ENCODE peak calls at places on chromosomes 3 and 15, in eight cellular contexts. S is neural progenitor cell, U is MM.1S, V is PC-3, T is H9, P is OCI-LY7, F is GM23248, X is H1. R is an unnamed sample. For H3K79me2, the result is how much of the 10 kb centered on the place peaks cover.

GRCh38 chr3:48410205-48411040 is 19.5 kb downstream of the PLXNB1 start:
- DNase-seq in S (no peak), F (no peak), X (no peak), P (no peak), U (no peak), V (no peak), T (no peak), R (peak)

GRCh38 chr15:91223902-91224301 is 123.8 kb downstream of the SV2B start:
- DNase-seq in U (no peak), V (peak), P (no peak), F (no peak), X (no peak), S (no peak), T (no peak), R (no peak)

GRCh38 chr15:83846847-83847246 is 192.9 kb downstream of the ADAMTSL3 start:
- DNase-seq in S (no peak), T (no peak), F (peak), P (no peak), V (no peak), X (no peak), U (no peak), R (peak)

GRCh38 chr3:137761099-137761562 is 3.0 kb upstream of the SOX14 start:
- DNase-seq in U (no peak), V (no peak), T (no peak), S (peak), P (no peak), F (no peak), X (no peak), R (peak)

GRCh38 chr3:37014620-37015019 is 21.3 kb downstream of the MLH1 start:
- DNase-seq in U (no peak), V (no peak), F (no peak), S (no peak), T (no peak), P (no peak), X (no peak), R (no peak)

GRCh38 chr15:88814393-88814792 is 11.2 kb downstream of the ACAN start:
- DNase-seq in S (no peak), F (no peak), T (no peak), V (no peak), P (no peak), X (no peak), U (no peak), R (no peak)

GRCh38 chr3:32443471-32443870 is 51.8 kb downstream of the CMTM7 start:
- DNase-seq in V (peak), U (no peak), X (no peak), F (peak), P (no peak), T (no peak), S (no peak), R (peak)

GRCh38 chr15:65248506-65248905 is 37.2 kb upstream of the CILP start:
- DNase-seq in V (no peak), P (no peak), T (no peak), X (no peak), S (peak), U (no peak), F (no peak), R (no peak)

GRCh38 chr3:150455341-150455740 is 47.2 kb downstream of the TSC22D2 start:
- DNase-seq in S (no peak), V (no peak), T (no peak), U (no peak), F (no peak), P (no peak), X (no peak), R (no peak)

GRCh38 chr3:141981084-141981483 is 104.6 kb downstream of the ATP1B3 start:
- DNase-seq in T (no peak), U (no peak), X (no peak), V (peak), S (no peak), F (no peak), P (no peak), R (no peak)

GRCh38 chr3:42653560-42654330 is at the start of gene ZBTB47:
- DNase-seq in U (no peak), S (peak), X (no peak), T (peak), V (peak), P (no peak), F (peak), R (peak)

GRCh38 chr3:41320953-41321641 is 121.8 kb downstream of the CTNNB1 start:
- DNase-seq in S (no peak), X (no peak), T (no peak), F (no peak), U (no peak), P (no peak), V (no peak), R (no peak)

GRCh38 chr3:23748398-23749110 is 57.2 kb upstream of the UBE2E1 start:
- DNase-seq in T (no peak), X (no peak), V (peak), P (no peak), U (no peak), S (no peak), F (peak), R (no peak)

GRCh38 chr15:84910928-84911623 is 26.6 kb downstream of the SLC28A1 start:
- DNase-seq in S (no peak), F (no peak), T (no peak), P (no peak), X (no peak), U (no peak), V (no peak), R (peak)

GRCh38 chr15:49238342-49238741 is 68.3 kb downstream of the GALK2 start:
- DNase-seq in S (no peak), P (no peak), T (no peak), X (no peak), V (no peak), F (peak), U (no peak), R (no peak)

GRCh38 chr15:74782596-74783071 is 754 bp downstream of the CSK start:
- DNase-seq in V (no peak), S (no peak), F (peak), U (no peak), X (no peak), P (no peak), T (no peak), R (no peak)

GRCh38 chr15:47756872-47757271 is 39.6 kb downstream of the SEMA6D start:
- DNase-seq in T (no peak), U (peak), S (no peak), V (peak), P (no peak), F (peak), X (no peak), R (peak)

GRCh38 chr3:183430325-183430957 is 2.0 kb upstream of the MCF2L2 start:
- DNase-seq in F (no peak), P (no peak), S (no peak), X (no peak), V (no peak), T (no peak), U (peak), R (peak)

GRCh38 chr3:141255864-141256263 is 24.2 kb downstream of the PXYLP1 start:
- DNase-seq in V (no peak), X (no peak), P (no peak), F (peak), T (peak), U (no peak), S (peak), R (no peak)

DNA sequence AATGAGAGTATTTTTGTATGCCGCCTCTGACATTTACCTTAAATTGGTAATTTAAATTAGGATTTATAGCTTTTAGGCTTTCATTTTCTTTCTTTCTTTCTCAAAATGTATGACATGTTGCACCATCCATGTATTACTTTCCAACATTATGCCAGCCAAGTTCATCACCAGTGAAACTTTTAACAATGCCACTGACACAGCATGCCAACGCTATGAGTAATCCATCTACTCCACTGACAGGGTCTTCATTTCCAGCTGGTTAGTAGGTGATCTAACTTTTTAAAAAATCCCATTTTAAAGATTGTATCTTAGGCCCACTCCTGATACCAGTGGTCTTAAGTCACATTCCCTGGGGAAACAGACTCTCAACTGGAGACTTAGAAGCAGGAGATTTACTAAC is 21.8 kb upstream of the CLDN16 start:
- DNase-seq in V (peak), T (no peak), F (peak), S (no peak), U (no peak), P (no peak), X (no peak), R (no peak)
- H3K79me2 ChIP-seq in V (under half), T (under half), F (under half), S (under half), U (under half), P (under half), X (under half), R (under half)

DNA sequence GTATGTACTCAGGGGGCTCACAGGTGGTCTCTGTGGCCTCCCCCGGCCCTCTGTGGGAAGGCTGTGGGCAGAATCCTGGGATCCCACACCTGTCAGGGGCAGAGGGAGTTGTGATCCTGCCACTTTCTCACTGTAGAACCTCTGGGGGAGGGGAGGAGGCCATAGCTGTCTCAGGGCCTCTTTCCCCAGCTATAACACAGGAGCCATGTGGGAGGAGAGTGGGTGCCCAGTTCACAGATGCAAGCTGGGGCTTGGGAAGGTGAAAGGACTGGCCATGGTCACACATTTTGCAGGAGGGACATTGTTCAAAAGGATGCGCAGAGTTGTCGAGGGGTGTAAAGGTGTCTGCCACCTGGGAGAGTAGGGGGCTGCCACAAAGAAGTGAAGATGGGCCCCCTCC is 11.7 kb downstream of the MAPKAPK3 start:
- DNase-seq in T (no peak), P (no peak), V (no peak), U (no peak), F (no peak), S (no peak), X (no peak), R (no peak)
- H3K79me2 ChIP-seq in T (under half), P (under half), V (half or more), U (under half), F (half or more), S (half or more), X (under half), R (half or more)

GRCh38 chr3:172216267-172216666 is 176.9 kb downstream of the FNDC3B start:
- DNase-seq in T (no peak), X (no peak), U (no peak), V (no peak), S (no peak), F (no peak), P (no peak), R (no peak)
- H3K79me2 ChIP-seq in T (under half), X (half or more), U (half or more), V (half or more), S (under half), F (half or more), P (under half), R (half or more)

GRCh38 chr3:195441971-195442572 is 748 bp downstream of the ACAP2 start:
- DNase-seq in U (peak), F (peak), S (peak), X (no peak), P (peak), T (peak), V (peak), R (peak)
- H3K79me2 ChIP-seq in U (half or more), F (half or more), S (half or more), X (under half), P (half or more), T (under half), V (half or more), R (half or more)

GRCh38 chr3:134364061-134364935 is 9.9 kb downstream of the AMOTL2 start:
- DNase-seq in V (peak), X (peak), S (peak), P (no peak), U (no peak), F (peak), T (peak), R (peak)

GRCh38 chr3:134363381-134363755 is 10.9 kb downstream of the AMOTL2 start:
- DNase-seq in U (no peak), X (no peak), T (no peak), V (no peak), S (no peak), F (peak), P (no peak), R (peak)

GRCh38 chr3:134361162-134361831 is 12.9 kb downstream of the AMOTL2 start:
- DNase-seq in V (no peak), X (no peak), U (no peak), F (peak), T (no peak), S (no peak), P (no peak), R (peak)

GRCh38 chr3:134362670-134363380 is 11.4 kb downstream of the AMOTL2 start:
- DNase-seq in X (no peak), U (no peak), T (no peak), P (no peak), F (peak), V (no peak), S (no peak), R (peak)

DNA sequence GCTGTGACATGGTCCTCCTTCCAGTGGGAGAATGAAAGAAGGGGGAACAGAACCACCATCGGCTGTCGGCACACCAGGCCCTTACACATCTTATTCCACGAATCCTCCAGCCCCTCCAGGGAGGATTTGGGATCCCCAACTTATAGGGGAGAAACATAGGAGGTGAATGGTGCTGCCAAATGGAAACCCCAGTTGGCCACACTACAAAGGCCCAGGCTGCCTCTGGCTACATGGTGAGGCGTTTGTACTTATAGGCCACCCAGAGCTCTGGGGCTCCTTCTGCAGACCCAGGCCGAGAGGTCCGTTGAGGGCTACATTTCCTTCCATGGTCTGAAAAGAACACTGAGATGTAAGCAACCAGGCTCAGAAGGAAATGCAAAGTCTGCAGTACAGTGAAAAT is 12.0 kb downstream of the AMOTL2 start:
- DNase-seq in X (no peak), S (no peak), T (no peak), U (no peak), F (no peak), V (no peak), P (no peak), R (peak)
- H3K79me2 ChIP-seq in X (under half), S (under half), T (under half), U (under half), F (half or more), V (under half), P (under half), R (half or more)

R was measured in osteoblast.